ENCODE peak calls at places on chromosomes 4 and X, in four cellular contexts. One of them, this sample, is unnamed.

GRCh38 chr4:5069916-5070315 is 18.6 kb downstream of the STK32B start:
- DNase-seq in neuronal stem cell: no peak
- DNase-seq in H9: no peak
- DNase-seq in IMR-90: no peak
- DNase-seq in this sample: no peak

GRCh38 chr4:39936565-39937418 is 40.9 kb downstream of the PDS5A start:
- DNase-seq in neuronal stem cell: peak
- DNase-seq in H9: no peak
- DNase-seq in IMR-90: no peak
- DNase-seq in this sample: no peak

GRCh38 chrX:29826651-29827206 is 388.6 kb upstream of the MAGEB2 start:
- DNase-seq in neuronal stem cell: no peak
- DNase-seq in H9: no peak
- DNase-seq in IMR-90: peak
- DNase-seq in this sample: no peak

GRCh38 chr4:25863347-25863784 is 578 bp upstream of the SEL1L3 start:
- DNase-seq in neuronal stem cell: peak
- DNase-seq in H9: peak
- DNase-seq in IMR-90: no peak
- DNase-seq in this sample: no peak

GRCh38 chrX:97639526-97639925 is 755.8 kb downstream of the RPA4 start:
- DNase-seq in neuronal stem cell: peak
- DNase-seq in H9: peak
- DNase-seq in IMR-90: no peak
- DNase-seq in this sample: no peak

GRCh38 chr4:35105486-35105885 is 1138.8 kb downstream of the ARAP2 start:
- DNase-seq in neuronal stem cell: no peak
- DNase-seq in H9: no peak
- DNase-seq in IMR-90: no peak
- DNase-seq in this sample: peak

GRCh38 chrX:136768469-136769084 is 12.2 kb downstream of the ARHGEF6 start:
- DNase-seq in neuronal stem cell: no peak
- DNase-seq in H9: peak
- DNase-seq in IMR-90: peak
- DNase-seq in this sample: peak

GRCh38 chr4:66820681-66821080 is 724.6 kb downstream of the CENPC start:
- DNase-seq in neuronal stem cell: no peak
- DNase-seq in H9: no peak
- DNase-seq in IMR-90: no peak
- DNase-seq in this sample: no peak

GRCh38 chrX:71171110-71171801 is 26.6 kb downstream of the NLGN3 start:
- DNase-seq in neuronal stem cell: no peak
- DNase-seq in H9: no peak
- DNase-seq in IMR-90: no peak
- DNase-seq in this sample: no peak

GRCh38 chr4:2834001-2834921 is 9.4 kb upstream of the ADD1 start:
- DNase-seq in neuronal stem cell: no peak
- DNase-seq in H9: no peak
- DNase-seq in IMR-90: no peak
- DNase-seq in this sample: no peak

GRCh38 chrX:7330971-7331746 is 183.2 kb upstream of the PUDP start:
- DNase-seq in neuronal stem cell: no peak
- DNase-seq in H9: no peak
- DNase-seq in IMR-90: peak
- DNase-seq in this sample: peak

GRCh38 chrX:128464091-128464490 is 411.9 kb upstream of the ACTRT1 start:
- DNase-seq in neuronal stem cell: no peak
- DNase-seq in H9: no peak
- DNase-seq in IMR-90: no peak
- DNase-seq in this sample: no peak

GRCh38 chr4:169583563-169583962 is 28.8 kb downstream of the NEK1 start:
- DNase-seq in neuronal stem cell: no peak
- DNase-seq in H9: no peak
- DNase-seq in IMR-90: peak
- DNase-seq in this sample: no peak

GRCh38 chr4:102449751-102450352 is 51.3 kb upstream of the NFKB1 start:
- DNase-seq in neuronal stem cell: peak
- DNase-seq in H9: peak
- DNase-seq in IMR-90: peak
- DNase-seq in this sample: peak

GRCh38 chrX:1421433-1422134 is 29.7 kb upstream of the SLC25A6 start:
- DNase-seq in neuronal stem cell: no peak
- DNase-seq in H9: no peak
- DNase-seq in IMR-90: no peak
- DNase-seq in this sample: no peak

GRCh38 chrX:56802921-56803848 is 74.1 kb downstream of the NBDY start:
- DNase-seq in neuronal stem cell: peak
- DNase-seq in H9: peak
- DNase-seq in IMR-90: peak
- DNase-seq in this sample: peak

GRCh38 chrX:12974217-12974796 is 603 bp upstream of the TMSB4X start:
- DNase-seq in neuronal stem cell: peak
- DNase-seq in H9: peak
- DNase-seq in IMR-90: peak
- DNase-seq in this sample: no peak

GRCh38 chr4:139209470-139210063 is 32.5 kb upstream of the ELF2 start:
- DNase-seq in neuronal stem cell: no peak
- DNase-seq in H9: no peak
- DNase-seq in IMR-90: no peak
- DNase-seq in this sample: no peak

GRCh38 chr4:78204176-78204575 is 147.1 kb downstream of the FRAS1 start:
- DNase-seq in neuronal stem cell: no peak
- DNase-seq in H9: no peak
- DNase-seq in IMR-90: no peak
- DNase-seq in this sample: no peak

GRCh38 chrX:7985568-7985967 is 58.4 kb upstream of the PNPLA4 start:
- DNase-seq in neuronal stem cell: no peak
- DNase-seq in H9: no peak
- DNase-seq in IMR-90: peak
- DNase-seq in this sample: no peak

GRCh38 chrX:38982370-38982769 is 181.1 kb downstream of the MID1IP1 start:
- DNase-seq in neuronal stem cell: no peak
- DNase-seq in H9: no peak
- DNase-seq in IMR-90: no peak
- DNase-seq in this sample: no peak

GRCh38 chrX:87338510-87338909 is 179.1 kb upstream of the KLHL4 start:
- DNase-seq in neuronal stem cell: peak
- DNase-seq in H9: no peak
- DNase-seq in IMR-90: peak
- DNase-seq in this sample: no peak

GRCh38 chr4:12123709-12124108 is 695.0 kb upstream of the HS3ST1 start:
- DNase-seq in neuronal stem cell: no peak
- DNase-seq in H9: no peak
- DNase-seq in IMR-90: no peak
- DNase-seq in this sample: peak

GRCh38 chr4:52833941-52834525 is 28.1 kb upstream of the RASL11B start:
- DNase-seq in neuronal stem cell: no peak
- DNase-seq in H9: no peak
- DNase-seq in IMR-90: peak
- DNase-seq in this sample: peak
- H4K91ac ChIP-seq in neuronal stem cell: no peak
- H4K91ac ChIP-seq in H9: peak
- H4K91ac ChIP-seq in IMR-90: no peak
- H4K91ac ChIP-seq in this sample: no peak

DNA sequence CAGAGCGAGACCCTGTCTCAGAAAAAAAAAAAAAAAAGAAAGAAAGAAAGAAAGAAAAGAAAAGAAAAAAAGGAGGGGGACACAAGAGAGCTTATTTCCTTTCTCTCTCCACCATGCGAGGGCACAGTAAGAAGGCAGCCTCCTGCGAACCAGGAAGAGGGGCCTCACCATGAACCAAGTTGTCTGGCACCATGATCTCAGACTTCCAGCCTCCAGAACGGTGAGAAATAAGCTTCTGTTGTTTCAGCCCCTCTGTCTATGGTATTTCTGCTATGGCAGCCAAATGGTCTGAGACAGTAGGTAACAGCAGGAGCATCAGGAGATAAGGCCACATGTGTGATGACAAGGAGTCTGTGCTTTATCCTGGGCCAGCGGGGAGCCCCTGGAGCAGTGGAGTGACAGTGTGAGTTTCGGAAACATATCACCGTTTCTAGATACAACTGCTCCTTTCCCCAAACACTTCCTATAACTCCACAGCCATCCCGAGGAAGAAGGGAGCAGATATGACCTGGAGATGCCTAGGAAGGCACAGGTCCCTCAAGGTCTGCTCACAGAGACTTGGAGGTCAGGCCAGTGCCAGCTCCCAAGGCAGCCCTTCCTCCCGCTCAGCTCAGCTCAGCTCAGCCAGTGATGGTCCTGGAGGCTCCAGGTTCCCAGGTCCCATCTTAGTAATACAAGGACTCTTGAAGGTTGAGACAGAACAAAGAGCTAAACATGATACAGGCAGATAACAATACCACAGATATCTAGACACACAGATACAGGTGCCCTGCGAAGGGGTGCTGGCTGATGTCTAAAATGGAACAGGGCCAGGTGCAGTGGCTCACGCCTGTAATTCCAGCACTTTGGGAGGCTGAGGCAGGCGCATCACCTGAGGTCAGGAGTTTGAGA is 17.7 kb downstream of the JAKMIP1 start:
- DNase-seq in neuronal stem cell: no peak
- DNase-seq in H9: no peak
- DNase-seq in IMR-90: no peak
- DNase-seq in this sample: no peak
- H2BK5ac ChIP-seq in neuronal stem cell: no peak
- H2BK5ac ChIP-seq in H9: no peak
- H2BK5ac ChIP-seq in IMR-90: no peak
- H2BK5ac ChIP-seq in this sample: no peak

GRCh38 chrX:129958814-129959492 is 23.5 kb upstream of the BCORL1 start:
- DNase-seq in neuronal stem cell: no peak
- DNase-seq in H9: no peak
- DNase-seq in IMR-90: peak
- DNase-seq in this sample: no peak

GRCh38 chrX:129955682-129956081 is 26.8 kb upstream of the BCORL1 start:
- DNase-seq in neuronal stem cell: no peak
- DNase-seq in H9: no peak
- DNase-seq in IMR-90: no peak
- DNase-seq in this sample: no peak

GRCh38 chrX:129956145-129956544 is 26.3 kb upstream of the BCORL1 start:
- DNase-seq in neuronal stem cell: no peak
- DNase-seq in H9: no peak
- DNase-seq in IMR-90: no peak
- DNase-seq in this sample: no peak

GRCh38 chrX:129956765-129957164 is 25.7 kb upstream of the BCORL1 start:
- DNase-seq in neuronal stem cell: no peak
- DNase-seq in H9: no peak
- DNase-seq in IMR-90: no peak
- DNase-seq in this sample: no peak

DNA sequence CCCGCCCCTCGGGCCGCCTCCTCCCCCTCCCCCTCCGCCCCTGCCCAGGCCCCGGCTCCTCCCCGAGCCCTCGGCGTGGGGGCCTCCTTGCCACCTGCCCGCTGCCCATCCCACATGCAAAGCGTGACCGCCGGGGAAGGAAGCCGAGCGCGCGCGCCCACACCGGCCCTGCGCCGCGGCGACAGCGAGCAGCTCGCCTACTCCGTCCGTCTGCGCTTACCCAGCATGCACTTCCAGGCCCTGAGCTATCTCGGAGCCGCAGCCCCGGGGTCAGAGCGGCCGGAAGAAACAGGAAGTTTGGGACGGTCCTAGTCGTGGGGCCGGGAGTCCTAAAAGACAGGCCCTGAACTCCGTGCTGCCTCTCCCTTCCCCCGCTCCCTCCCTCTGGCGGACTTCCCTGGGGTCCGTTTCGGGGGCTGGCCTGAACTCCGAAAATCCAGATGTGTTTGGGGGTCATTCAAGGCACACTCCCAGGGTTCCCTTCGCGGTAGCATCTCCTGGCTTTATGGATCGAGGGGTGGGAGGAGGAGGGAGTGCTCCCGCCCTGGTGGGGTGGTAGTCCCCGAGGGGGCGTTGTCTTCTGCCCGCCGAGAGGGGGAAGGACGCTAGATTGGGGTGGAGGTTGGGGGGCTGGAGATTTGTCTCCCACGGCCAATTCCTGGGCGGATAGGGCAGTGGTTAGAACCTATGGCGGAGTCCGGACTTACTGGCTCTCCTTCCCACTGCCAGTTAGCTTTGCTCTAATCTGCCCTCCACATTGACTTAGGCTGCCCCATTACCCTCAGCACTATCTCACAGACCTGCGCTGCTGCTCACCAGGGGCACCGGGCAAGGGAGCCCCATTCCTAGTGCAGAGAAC is 25.0 kb upstream of the BCORL1 start:
- DNase-seq in neuronal stem cell: no peak
- DNase-seq in H9: peak
- DNase-seq in IMR-90: peak
- DNase-seq in this sample: peak
- H3K18ac ChIP-seq in neuronal stem cell: peak
- H3K18ac ChIP-seq in H9: no peak
- H3K18ac ChIP-seq in IMR-90: no peak
- H3K18ac ChIP-seq in this sample: peak

GRCh38 chrX:154544885-154545284 is 1.8 kb downstream of the G6PD start:
- DNase-seq in neuronal stem cell: no peak
- DNase-seq in H9: no peak
- DNase-seq in IMR-90: no peak
- DNase-seq in this sample: no peak

GRCh38 chrX:154548028-154548316 is 552 bp downstream of the IKBKG start:
- DNase-seq in neuronal stem cell: no peak
- DNase-seq in H9: no peak
- DNase-seq in IMR-90: peak
- DNase-seq in this sample: no peak

GRCh38 chrX:154547245-154548027 is at the start of gene IKBKG:
- DNase-seq in neuronal stem cell: peak
- DNase-seq in H9: peak
- DNase-seq in IMR-90: peak
- DNase-seq in this sample: peak

GRCh38 chrX:154545673-154546274 is 872 bp downstream of the G6PD start:
- DNase-seq in neuronal stem cell: no peak
- DNase-seq in H9: no peak
- DNase-seq in IMR-90: no peak
- DNase-seq in this sample: no peak

DNA sequence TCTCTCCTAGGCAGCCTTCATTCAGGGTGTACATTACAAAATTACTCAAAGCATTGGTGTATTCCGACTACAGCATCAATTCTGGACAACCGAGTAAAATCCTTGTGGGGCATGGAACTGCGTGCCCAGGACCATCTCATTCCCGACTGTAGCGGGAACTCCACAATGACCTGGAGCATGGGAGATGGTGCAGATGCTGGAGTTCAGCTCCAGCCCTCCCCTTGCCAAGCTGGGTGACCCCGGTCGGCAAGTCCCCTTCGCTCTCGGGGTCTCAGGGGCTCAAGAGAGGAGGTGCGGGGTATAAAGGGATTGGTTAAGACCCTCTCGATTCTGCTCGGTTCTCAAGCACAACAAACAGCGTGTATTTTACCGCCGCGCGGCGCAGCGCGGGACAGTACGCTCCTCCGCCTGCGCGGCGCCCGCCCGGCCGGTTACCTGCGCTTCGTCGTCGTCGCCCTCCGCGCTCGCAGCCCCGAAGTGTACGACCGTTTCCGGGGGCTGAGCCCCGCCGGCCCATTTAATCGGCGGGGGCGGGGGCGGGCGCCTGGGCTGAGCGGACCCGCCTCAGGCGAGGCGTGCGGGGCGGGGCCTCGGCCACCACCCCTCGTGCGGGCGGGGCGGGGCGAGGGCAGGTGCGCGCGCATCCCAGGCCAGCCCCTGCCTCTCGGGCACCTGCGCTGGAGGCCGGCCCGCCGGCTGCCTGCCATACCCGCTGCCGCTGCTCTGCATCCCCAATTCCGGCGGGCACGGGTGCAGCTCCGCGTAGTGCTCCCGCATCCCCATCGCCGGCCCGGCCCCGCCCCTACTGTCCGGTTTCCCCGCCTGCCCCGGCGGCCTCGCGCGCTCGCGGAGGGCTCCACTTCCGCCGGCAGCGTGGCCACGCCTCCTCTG is at the start of gene G6PD:
- DNase-seq in neuronal stem cell: peak
- DNase-seq in H9: peak
- DNase-seq in IMR-90: peak
- DNase-seq in this sample: peak
- H4K91ac ChIP-seq in neuronal stem cell: no peak
- H4K91ac ChIP-seq in H9: no peak
- H4K91ac ChIP-seq in IMR-90: peak
- H4K91ac ChIP-seq in this sample: peak